ENCODE peak calls at places on chromosomes 1 and 21, in five cellular contexts. W, H, K, D and V are unnamed samples.

GRCh38 chr1:92882817-92883216 is 51.0 kb downstream of the RPL5 start:
- DNase-seq in W (no peak), H (no peak), K (no peak), D (no peak), V (no peak)

GRCh38 chr1:41511239-41511540 is 26.7 kb upstream of the EDN2 start:
- DNase-seq in W (no peak), H (no peak), K (no peak), D (no peak), V (no peak)

GRCh38 chr21:16634522-16634914 is 878.3 kb upstream of the CXADR start:
- DNase-seq in W (no peak), H (no peak), K (no peak), D (no peak), V (no peak)

GRCh38 chr1:114319480-114319879 is 165.8 kb upstream of the SYT6 start:
- DNase-seq in W (no peak), H (no peak), K (no peak), D (peak; percentile 41), V (no peak)

GRCh38 chr21:33541105-33541711 is 709 bp downstream of the GART start:
- DNase-seq in W (no peak), H (no peak), K (peak; percentile 31), D (no peak), V (no peak)

GRCh38 chr21:44002511-44002910 is 9.6 kb upstream of the TRAPPC10 start:
- DNase-seq in W (no peak), H (no peak), K (no peak), D (no peak), V (peak; percentile 24)

GRCh38 chr1:107196973-107197562 is 56.2 kb downstream of the NTNG1 start:
- DNase-seq in W (no peak), H (peak; percentile 15), K (peak; percentile 35), D (no peak), V (no peak)

GRCh38 chr1:15220825-15221431 is 26.1 kb upstream of the FHAD1 start:
- DNase-seq in W (no peak), H (no peak), K (peak; percentile 78), D (no peak), V (no peak)

GRCh38 chr1:154237435-154237834 is 16.7 kb downstream of the UBAP2L start:
- DNase-seq in W (no peak), H (no peak), K (no peak), D (no peak), V (no peak)

DNA sequence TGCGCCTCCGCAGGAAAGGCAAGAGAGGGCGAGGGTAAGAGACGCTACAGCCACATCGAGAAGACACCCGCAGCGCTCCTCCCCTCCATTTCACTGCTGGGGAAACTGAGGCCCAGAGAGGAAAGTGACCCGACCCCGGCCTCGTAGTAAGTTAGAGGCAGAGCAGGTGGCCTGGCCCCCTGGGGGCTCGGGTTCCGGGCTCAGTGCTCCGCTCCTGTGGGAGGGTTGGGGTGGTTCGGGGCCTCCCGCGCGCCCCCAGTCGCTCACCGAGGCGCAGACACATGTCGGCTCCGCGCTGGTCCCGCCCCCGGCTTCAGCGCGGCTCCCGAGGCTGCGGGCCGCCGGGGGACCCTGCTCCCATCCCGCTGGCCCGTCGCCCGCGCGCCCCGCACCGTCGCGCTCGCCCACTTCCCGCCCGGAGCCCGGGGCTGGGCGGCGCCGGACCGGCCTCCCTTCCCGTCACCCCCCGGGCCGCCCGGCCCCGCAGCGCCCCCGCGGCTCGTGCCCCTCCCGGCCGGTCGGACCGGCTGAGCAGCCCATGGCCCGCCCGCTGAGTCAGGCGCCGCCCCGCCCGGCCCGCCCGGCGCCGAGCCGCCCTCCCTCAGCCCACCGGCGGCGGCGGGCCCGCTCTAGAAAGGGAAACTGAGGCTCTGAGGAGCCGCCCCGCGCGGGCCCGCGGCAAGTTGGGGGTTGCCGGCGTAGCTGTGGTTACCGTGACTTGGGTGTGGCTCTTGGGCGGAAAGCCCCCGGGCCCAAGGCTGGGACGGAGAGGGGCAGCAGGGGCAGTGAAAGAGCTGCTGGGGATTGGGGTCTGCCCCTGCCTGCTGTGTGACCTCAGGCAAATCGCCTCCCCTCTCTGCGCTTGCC is at the start of gene TMEM54:
- DNase-seq in W (peak; percentile 83), H (no peak), K (peak; percentile 81), D (no peak), V (peak; percentile 69)
- H3K4me3 ChIP-seq in W (peak within 1 kb of the TSS; percentile 55), H (peak within 1 kb of the TSS; percentile 68), K (peak within 1 kb of the TSS; percentile 69), D (peak within 1 kb of the TSS; percentile 62), V (peak within 1 kb of the TSS; percentile 69)

GRCh38 chr21:42097274-42097673 is 26.2 kb downstream of the UMODL1 start:
- DNase-seq in W (no peak), H (no peak), K (no peak), D (no peak), V (no peak)
- H3K27ac ChIP-seq in W (no peak overlapping the region), H (no peak overlapping the region), K (peak overlapping the region; percentile 55), D (peak overlapping the region; percentile 92), V (no peak overlapping the region)

GRCh38 chr1:190752131-190752530 is 274.5 kb upstream of the BRINP3 start:
- DNase-seq in W (no peak), H (no peak), K (no peak), D (no peak), V (no peak)

GRCh38 chr1:190759807-190760206 is 282.1 kb upstream of the BRINP3 start:
- DNase-seq in W (no peak), H (no peak), K (no peak), D (no peak), V (no peak)

GRCh38 chr1:190754769-190755168 is 277.1 kb upstream of the BRINP3 start:
- DNase-seq in W (no peak), H (peak; percentile 24), K (no peak), D (no peak), V (no peak)
- TF ChIP-seq CTCF in W (no peak), H (peak; percentile 11), K (no peak), D (no peak), V (no peak)

GRCh38 chr21:45981154-45981606 is 390 bp upstream of the COL6A1 start:
- DNase-seq in W (peak; percentile 95), H (peak; percentile 52), K (peak; percentile 60), D (peak; percentile 81), V (peak; percentile 70)
- H3K4me3 ChIP-seq in W (peak overlapping the region; percentile 80), H (peak overlapping the region; percentile 62), K (peak overlapping the region; percentile 24), D (peak overlapping the region; percentile 47), V (peak overlapping the region; percentile 54)